ENCODE peak calls at places on chromosomes 7 and 10, in five cellular contexts. O is memory B cell; B is WTC11; Q is stimulated activated CD4-positive, alpha-beta T cell treated with anti-CD3 and anti-CD28 coated beads, Interleukin-15, amount 100 ng/mL, for 24 hours; J is nucleus accumbens. Z is an unnamed sample.

GRCh38 chr10:97874332-97874731 is 24.7 kb downstream of the GOLGA7B start:
- DNase-seq in O (no peak), B (no peak), Q (no peak), J (no peak), Z (no peak)

GRCh38 chr7:120023494-120024167 is 249.3 kb upstream of the KCND2 start:
- DNase-seq in O (no peak), B (no peak), Q (no peak), J (no peak), Z (no peak)

GRCh38 chr10:88116491-88116890 is 253.1 kb downstream of the PTEN start:
- DNase-seq in O (no peak), B (no peak), Q (no peak), J (no peak), Z (no peak)

GRCh38 chr7:101602484-101603241 is 26.4 kb downstream of the MYL10 start:
- DNase-seq in O (peak; percentile 74), B (peak; percentile 95), Q (peak; percentile 82), J (peak; percentile 13), Z (peak; percentile 94)

GRCh38 chr7:152574892-152575511 is 100.9 kb downstream of the XRCC2 start:
- DNase-seq in O (no peak), B (no peak), Q (no peak), J (no peak), Z (no peak)

GRCh38 chr7:24729365-24730017 is 27.8 kb downstream of the GSDME start:
- DNase-seq in O (no peak), B (no peak), Q (no peak), J (no peak), Z (no peak)

GRCh38 chr10:33559105-33559504 is 224.6 kb upstream of the NRP1 start:
- DNase-seq in O (no peak), B (no peak), Q (peak; percentile 8), J (no peak), Z (no peak)

GRCh38 chr10:1715821-1716220 is 21.5 kb downstream of the ADARB2 start:
- DNase-seq in O (no peak), B (peak; percentile 60), Q (peak; percentile 51), J (no peak), Z (peak; percentile 82)

GRCh38 chr7:81420526-81420925 is 349.3 kb downstream of the HGF start:
- DNase-seq in O (no peak), B (no peak), Q (no peak), J (no peak), Z (no peak)

GRCh38 chr7:113945018-113945938 is 26.5 kb upstream of the PPP1R3A start:
- DNase-seq in O (no peak), B (no peak), Q (no peak), J (peak; percentile 25), Z (no peak)

GRCh38 chr7:150378115-150378852 is 846 bp upstream of the ZNF775 start:
- DNase-seq in O (no peak), B (peak; percentile 86), Q (peak; percentile 45), J (peak; percentile 41), Z (peak; percentile 90)

GRCh38 chr7:4641667-4642467 is 40.2 kb upstream of the FOXK1 start:
- DNase-seq in O (peak; percentile 100), B (peak; percentile 90), Q (peak; percentile 94), J (peak; percentile 82), Z (peak; percentile 99)

GRCh38 chr10:45180946-45181439 is 134.4 kb downstream of the OR13A1 start:
- DNase-seq in O (no peak), B (no peak), Q (no peak), J (no peak), Z (no peak)

GRCh38 chr10:3781458-3782098 is 3.4 kb downstream of the KLF6 start:
- DNase-seq in O (no peak), B (peak; percentile 22), Q (peak; percentile 63), J (no peak), Z (peak; percentile 55)

GRCh38 chr7:129769866-129770808 is 158.6 kb downstream of the NRF1 start:
- DNase-seq in O (no peak), B (no peak), Q (no peak), J (no peak), Z (no peak)

Z was measured in H7.